ENCODE peak calls at places on chromosomes 1 and 21, in four cellular contexts. I is A549, K is HCT116, F is left ventricle myocardium inferior. J is an unnamed sample.

GRCh38 chr1:156959414-156959813 is 39.0 kb downstream of the LRRC71 start:
- DNase-seq in F (no peak), I (no peak), K (no peak), J (no peak)

GRCh38 chr1:85047472-85048295 is 616 bp downstream of the MCOLN3 start:
- DNase-seq in I (peak; percentile 7), F (peak; percentile 16), K (no peak), J (peak; percentile 60)

GRCh38 chr1:202998836-202999750 is 8.1 kb upstream of the TMEM183A start:
- DNase-seq in F (no peak), K (peak; percentile 39), I (peak; percentile 25), J (peak; percentile 77)

GRCh38 chr1:53519412-53519811 is 60.2 kb downstream of the DMRTB1 start:
- DNase-seq in I (no peak), F (no peak), K (no peak), J (no peak)

GRCh38 chr1:229942508-229942907 is 124.5 kb upstream of the GALNT2 start:
- DNase-seq in K (no peak), I (no peak), F (no peak), J (no peak)

GRCh38 chr1:247298701-247299100 is 33.0 kb downstream of the ZNF496 start:
- DNase-seq in I (no peak), K (no peak), F (no peak), J (no peak)

GRCh38 chr1:2597441-2598328 is 11.1 kb downstream of the PRXL2B start:
- DNase-seq in F (no peak), K (no peak), I (no peak), J (no peak)

GRCh38 chr1:94355485-94355980 is 62.7 kb upstream of the ABCD3 start:
- DNase-seq in I (no peak), K (no peak), F (no peak), J (no peak)

GRCh38 chr1:230476622-230477003 is 50.5 kb upstream of the PGBD5 start:
- DNase-seq in I (no peak), F (no peak), K (no peak), J (no peak)

GRCh38 chr1:220943319-220943718 is 64.1 kb downstream of the HLX start:
- DNase-seq in F (no peak), K (no peak), I (no peak), J (no peak)

GRCh38 chr1:33365560-33365997 is 44.7 kb upstream of the A3GALT2 start:
- DNase-seq in F (peak; percentile 65), K (no peak), I (no peak), J (no peak)

GRCh38 chr1:6601049-6601864 is 1.4 kb downstream of the KLHL21 start:
- DNase-seq in I (peak; percentile 77), F (peak; percentile 68), K (peak; percentile 68), J (peak; percentile 51)
- H3K4me1 ChIP-seq in I (peaks cover 13% of the 10 kb centered on the region), F (peaks cover 95% of the 10 kb centered on the region), K (peaks cover 22% of the 10 kb centered on the region), J (peaks cover 9% of the 10 kb centered on the region)

GRCh38 chr1:214276786-214277185 is 4.2 kb upstream of the SMYD2 start:
- DNase-seq in K (no peak), F (no peak), I (no peak), J (no peak)

GRCh38 chr1:214280386-214281029 is 451 bp upstream of the SMYD2 start:
- DNase-seq in I (peak; percentile 36), K (no peak), F (peak; percentile 29), J (peak; percentile 48)

GRCh38 chr1:214281902-214282695 is 1.1 kb downstream of the SMYD2 start:
- DNase-seq in I (peak; percentile 39), K (peak; percentile 34), F (no peak), J (peak; percentile 63)

GRCh38 chr1:214281030-214281901 is at the start of gene SMYD2:
- DNase-seq in F (peak; percentile 79), K (peak; percentile 36), I (peak; percentile 53), J (peak; percentile 41)

DNA sequence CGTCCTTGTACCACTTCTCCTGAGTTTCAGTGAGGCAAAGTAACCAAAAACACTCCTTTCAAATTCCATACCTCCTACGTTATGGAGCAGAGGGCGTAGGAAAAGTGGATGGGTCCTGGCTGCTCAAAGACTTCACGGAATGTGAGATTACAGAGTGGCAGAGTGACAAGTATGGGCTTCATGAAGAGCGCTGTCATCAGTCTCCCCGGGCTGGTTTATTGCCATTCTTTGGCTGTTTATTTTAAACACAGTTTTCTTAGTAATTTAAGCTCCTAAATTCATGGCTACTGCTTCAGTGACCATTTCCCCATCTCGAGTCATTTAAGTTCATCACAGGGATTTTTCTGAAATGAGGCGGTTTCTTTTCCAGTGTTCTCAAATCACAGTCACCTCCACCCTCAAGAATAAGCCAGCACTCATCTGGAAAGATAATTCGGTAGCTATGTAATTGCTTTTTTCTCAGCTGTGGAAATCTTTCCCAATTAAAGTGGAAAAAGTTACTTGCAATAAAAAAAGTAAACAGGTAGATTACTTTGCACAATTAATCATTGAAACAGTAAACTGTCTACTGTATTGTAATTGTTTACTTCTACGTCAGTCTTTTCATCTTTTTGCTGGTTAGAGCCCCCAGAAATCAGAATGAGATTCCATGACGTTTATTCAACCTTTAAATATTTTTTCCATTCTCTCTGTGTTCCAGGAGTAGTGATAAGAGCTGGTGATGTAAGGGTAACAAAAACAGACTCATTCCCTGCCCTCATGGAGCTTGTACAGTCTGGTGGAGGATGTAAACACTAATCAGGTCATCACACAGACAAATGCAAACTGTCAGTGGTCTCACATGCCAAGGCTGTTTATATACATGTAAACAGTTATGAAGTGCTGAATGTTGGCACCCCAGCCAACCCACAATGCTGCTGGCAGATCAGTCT is 3.0 kb upstream of the SMYD2 start:
- DNase-seq in I (no peak), F (no peak), K (no peak), J (no peak)
- H3K4me1 ChIP-seq in I (peaks cover 16% of the 10 kb centered on the region), F (peaks cover 55% of the 10 kb centered on the region), K (peaks cover 11% of the 10 kb centered on the region), J (peaks cover 28% of the 10 kb centered on the region)

GRCh38 chr1:207828485-207829158 is 76.8 kb downstream of the CD46 start:
- DNase-seq in F (peak; percentile 78), I (peak; percentile 86), K (peak; percentile 73), J (peak; percentile 53)

GRCh38 chr1:207826557-207827487 is 75.0 kb downstream of the CD46 start:
- DNase-seq in I (peak; percentile 40), K (no peak), F (no peak), J (no peak)

GRCh38 chr1:207828046-207828445 is 76.2 kb downstream of the CD46 start:
- DNase-seq in I (no peak), K (no peak), F (no peak), J (no peak)

GRCh38 chr1:207825719-207826556 is 74.1 kb downstream of the CD46 start:
- DNase-seq in I (no peak), F (peak; percentile 69), K (no peak), J (no peak)

DNA sequence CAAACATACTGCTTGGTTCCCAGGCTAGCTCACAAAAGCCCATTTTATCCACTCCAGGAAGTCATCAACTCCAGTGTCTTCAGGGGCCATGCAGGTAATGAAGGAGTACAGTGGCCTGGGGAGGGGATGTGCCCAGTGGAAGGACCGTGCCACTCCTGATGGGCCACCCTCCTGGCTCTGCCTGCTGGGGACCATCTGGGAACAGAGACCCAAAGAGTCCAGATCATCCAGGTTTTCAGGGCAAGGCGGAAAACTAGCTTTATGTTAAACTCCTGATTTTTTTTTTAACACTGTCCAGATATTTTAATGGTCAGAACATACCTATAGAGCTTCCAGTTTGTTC is 75.6 kb downstream of the CD46 start:
- DNase-seq in I (no peak), K (no peak), F (no peak), J (no peak)
- H3K4me1 ChIP-seq in I (peaks cover 55% of the 10 kb centered on the region), K (peaks cover 8% of the 10 kb centered on the region), F (peaks cover 98% of the 10 kb centered on the region), J (no peaks in the 10 kb centered on the region)

GRCh38 chr1:115877511-115877910 is 36.6 kb upstream of the NHLH2 start:
- DNase-seq in I (no peak), K (no peak), F (no peak), J (peak; percentile 62)
- H3K4me1 ChIP-seq in I (no peaks in the 10 kb centered on the region), K (no peaks in the 10 kb centered on the region), F (no peaks in the 10 kb centered on the region), J (no peaks in the 10 kb centered on the region)

GRCh38 chr1:242670019-242670418 is 145.5 kb upstream of the PLD5 start:
- DNase-seq in I (no peak), F (no peak), K (no peak), J (no peak)
- H3K4me1 ChIP-seq in I (no peaks in the 10 kb centered on the region), F (no peaks in the 10 kb centered on the region), K (no peaks in the 10 kb centered on the region), J (no peaks in the 10 kb centered on the region)

DNA sequence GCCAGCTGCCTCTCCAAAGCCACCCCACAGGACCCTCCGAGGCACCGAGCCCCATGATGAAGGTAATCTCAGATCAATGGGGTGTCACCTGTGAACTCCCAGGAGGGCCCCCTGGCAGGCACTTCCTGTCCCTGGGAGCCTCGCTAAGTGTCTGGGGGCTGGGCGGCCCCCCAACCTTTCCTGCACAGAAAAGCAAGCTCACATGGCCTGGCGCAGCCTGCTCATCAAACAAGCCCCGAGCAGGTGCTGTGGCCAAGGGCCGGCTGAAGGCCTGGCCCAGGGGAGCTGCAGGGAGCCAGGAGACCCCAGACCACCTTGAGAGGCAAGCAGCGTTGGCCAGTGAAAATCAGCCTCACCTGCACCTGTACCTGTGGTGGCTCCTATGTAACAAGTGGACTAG is 2.9 kb downstream of the RIPK4 start:
- DNase-seq in K (no peak), I (no peak), F (no peak), J (no peak)
- H3K4me1 ChIP-seq in K (peaks cover 51% of the 10 kb centered on the region), I (peaks cover 60% of the 10 kb centered on the region), F (peaks cover 44% of the 10 kb centered on the region), J (peaks cover 9% of the 10 kb centered on the region)

GRCh38 chr1:55612988-55613387 is 397.8 kb upstream of the USP24 start:
- DNase-seq in K (no peak), F (no peak), I (no peak), J (no peak)
- H3K4me1 ChIP-seq in K (no peaks in the 10 kb centered on the region), F (no peaks in the 10 kb centered on the region), I (no peaks in the 10 kb centered on the region), J (no peaks in the 10 kb centered on the region)

GRCh38 chr1:234621657-234622335 is 11.8 kb upstream of the IRF2BP2 start:
- DNase-seq in F (peak; percentile 25), K (no peak), I (no peak), J (no peak)

GRCh38 chr1:234619071-234619480 is 9.1 kb upstream of the IRF2BP2 start:
- DNase-seq in I (no peak), F (no peak), K (no peak), J (no peak)

GRCh38 chr1:234620786-234621468 is 10.9 kb upstream of the IRF2BP2 start:
- DNase-seq in I (no peak), F (no peak), K (no peak), J (no peak)

GRCh38 chr1:234619794-234620247 is 9.8 kb upstream of the IRF2BP2 start:
- DNase-seq in K (no peak), F (no peak), I (no peak), J (no peak)

DNA sequence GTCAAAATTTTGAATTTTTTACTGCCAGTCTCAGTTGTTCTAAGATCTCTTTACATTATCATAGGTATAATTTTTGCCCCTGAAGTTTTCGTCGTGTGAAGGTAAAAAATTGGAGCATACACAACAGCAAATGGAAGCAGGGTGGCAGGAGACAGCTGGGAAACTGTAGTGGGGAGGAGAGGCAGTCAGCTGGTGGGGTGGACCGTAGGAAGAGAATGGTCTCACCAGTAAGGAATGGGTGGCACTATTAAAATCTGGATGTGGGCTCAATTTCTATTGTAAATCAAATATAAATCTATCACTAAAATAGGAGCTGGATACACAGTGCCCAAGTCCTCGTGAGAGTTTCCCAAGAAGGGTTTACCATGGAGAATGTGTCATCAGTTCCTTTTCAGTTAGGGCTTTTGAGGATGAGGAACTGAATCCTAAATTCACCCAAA is 10.3 kb upstream of the IRF2BP2 start:
- DNase-seq in F (no peak), K (no peak), I (no peak), J (no peak)
- H3K4me1 ChIP-seq in F (peaks cover 30% of the 10 kb centered on the region), K (peaks cover 10% of the 10 kb centered on the region), I (peaks cover 80% of the 10 kb centered on the region), J (peaks cover 28% of the 10 kb centered on the region)

GRCh38 chr21:45867041-45867630 is 114.4 kb upstream of the COL6A1 start:
- DNase-seq in F (no peak), I (no peak), K (no peak), J (no peak)
- H3K4me1 ChIP-seq in F (no peaks in the 10 kb centered on the region), I (no peaks in the 10 kb centered on the region), K (no peaks in the 10 kb centered on the region), J (no peaks in the 10 kb centered on the region)

J was measured in HAP-1.